ENCODE peak calls at places on chromosomes 2 and 18, in ten cellular contexts. P is GM12878; L is endothelial cell of umbilical vein; K is CD8-positive, alpha-beta T cell; V is mammary epithelial cell; M is K562; F is right cardiac atrium; Y is tibial nerve; C is H9; H is ovary. I is an unnamed sample. For H3K27me3, the result is how much of the 10 kb centered on the place peaks cover.

GRCh38 chr2:8645176-8645831 is 36.6 kb upstream of the ID2 start:
- DNase-seq in P (no peak), L (no peak), K (no peak), V (no peak), M (no peak), F (no peak), Y (no peak), C (no peak), H (no peak), I (no peak)

GRCh38 chr2:48543895-48544294 is 13.9 kb downstream of the STON1 start:
- DNase-seq in P (no peak), L (no peak), K (no peak), V (no peak), M (no peak), F (no peak), Y (no peak), C (no peak), H (no peak), I (no peak)

GRCh38 chr2:217367464-217367863 is 507.6 kb upstream of the TNP1 start:
- DNase-seq in P (no peak), L (no peak), K (no peak), V (peak), M (no peak), F (no peak), Y (no peak), C (no peak), H (no peak), I (no peak)

GRCh38 chr18:9913151-9913525 is 678 bp upstream of the VAPA start:
- DNase-seq in P (no peak), L (no peak), K (no peak), V (no peak), M (no peak), F (no peak), Y (peak), C (no peak), H (no peak), I (no peak)

GRCh38 chr2:151974997-151975396 is 123.8 kb downstream of the CACNB4 start:
- DNase-seq in P (no peak), L (no peak), K (no peak), V (no peak), M (no peak), F (no peak), Y (no peak), C (no peak), H (no peak), I (no peak)

GRCh38 chr2:98013407-98014042 is 17.8 kb upstream of the TMEM131 start:
- DNase-seq in P (no peak), L (no peak), K (no peak), V (peak), M (no peak), F (no peak), Y (no peak), C (no peak), H (no peak), I (no peak)

GRCh38 chr18:59616501-59616900 is 80.7 kb downstream of the CCBE1 start:
- DNase-seq in P (no peak), L (no peak), K (no peak), V (peak), M (no peak), F (no peak), Y (no peak), C (no peak), H (no peak), I (no peak)

GRCh38 chr2:67828066-67828465 is 234.7 kb downstream of the C1D start:
- DNase-seq in P (no peak), L (no peak), K (no peak), V (no peak), M (no peak), F (no peak), Y (no peak), C (no peak), H (no peak), I (no peak)

GRCh38 chr2:133780099-133780996 is 212.1 kb upstream of the NCKAP5 start:
- DNase-seq in P (peak), L (peak), K (no peak), V (peak), M (peak), F (peak), Y (peak), C (peak), H (no peak), I (peak)

GRCh38 chr18:50527636-50528307 is 32.1 kb upstream of the MAPK4 start:
- DNase-seq in P (no peak), L (no peak), K (no peak), V (no peak), M (no peak), F (no peak), Y (no peak), C (no peak), H (no peak), I (no peak)

GRCh38 chr2:44741507-44741906 is 200.0 kb upstream of the SIX3 start:
- DNase-seq in P (no peak), L (no peak), K (no peak), V (peak), M (no peak), F (no peak), Y (no peak), C (no peak), H (no peak), I (no peak)

GRCh38 chr2:180983468-180984388 is 3.3 kb downstream of the UBE2E3 start:
- DNase-seq in P (no peak), L (peak), K (no peak), V (peak), M (peak), F (no peak), Y (no peak), C (no peak), H (no peak), I (no peak)

GRCh38 chr2:168427451-168427850 is 28.6 kb upstream of the CERS6 start:
- DNase-seq in P (no peak), L (no peak), K (no peak), V (no peak), M (no peak), F (no peak), Y (no peak), C (no peak), H (no peak), I (no peak)

GRCh38 chr2:29011650-29012060 is 30.6 kb downstream of the TOGARAM2 start:
- DNase-seq in P (no peak), L (no peak), K (peak), V (no peak), M (no peak), F (peak), Y (peak), C (no peak), H (peak), I (peak)

DNA sequence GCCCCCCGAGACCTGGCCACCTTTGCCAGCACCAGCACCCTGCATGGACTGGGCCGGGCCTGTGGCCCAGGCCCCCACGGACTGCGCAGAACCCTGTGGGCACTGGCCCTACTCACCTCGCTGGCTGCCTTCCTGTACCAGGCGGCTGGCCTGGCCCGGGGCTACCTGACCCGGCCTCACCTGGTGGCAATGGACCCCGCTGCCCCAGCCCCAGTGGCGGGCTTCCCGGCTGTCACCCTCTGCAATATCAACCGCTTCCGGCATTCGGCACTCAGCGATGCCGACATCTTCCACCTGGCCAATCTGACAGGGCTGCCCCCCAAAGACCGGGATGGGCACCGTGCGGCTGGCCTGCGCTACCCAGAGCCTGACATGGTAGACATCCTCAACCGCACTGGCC is 554 bp downstream of the ASIC4 start:
- DNase-seq in P (no peak), L (no peak), K (no peak), V (no peak), M (no peak), F (no peak), Y (no peak), C (no peak), H (no peak), I (no peak)
- H3K27me3 ChIP-seq in P (under half), L (half or more), K (under half), V (under half), M (under half), F (under half), Y (under half), C (under half), H (under half), I (under half)

GRCh38 chr2:127649100-127649611 is 3.2 kb downstream of the GPR17 start:
- DNase-seq in P (no peak), L (no peak), K (no peak), V (no peak), M (no peak), F (peak), Y (no peak), C (no peak), H (no peak), I (peak)
- H3K27ac ChIP-seq in P (no peak), L (no peak), K (no peak), V (no peak), M (no peak), F (peak), Y (peak), C (no peak), H (no peak), I (peak)

GRCh38 chr18:45608400-45608799 is 6.9 kb upstream of the SLC14A2 start:
- DNase-seq in P (no peak), L (no peak), K (no peak), V (no peak), M (no peak), F (peak), Y (no peak), C (no peak), H (no peak), I (no peak)

GRCh38 chr18:45611943-45612342 is 3.3 kb upstream of the SLC14A2 start:
- DNase-seq in P (no peak), L (no peak), K (no peak), V (no peak), M (peak), F (no peak), Y (no peak), C (no peak), H (no peak), I (no peak)

GRCh38 chr18:45602926-45603325 is 12.3 kb upstream of the SLC14A2 start:
- DNase-seq in P (no peak), L (no peak), K (no peak), V (peak), M (no peak), F (no peak), Y (no peak), C (no peak), H (no peak), I (no peak)

DNA sequence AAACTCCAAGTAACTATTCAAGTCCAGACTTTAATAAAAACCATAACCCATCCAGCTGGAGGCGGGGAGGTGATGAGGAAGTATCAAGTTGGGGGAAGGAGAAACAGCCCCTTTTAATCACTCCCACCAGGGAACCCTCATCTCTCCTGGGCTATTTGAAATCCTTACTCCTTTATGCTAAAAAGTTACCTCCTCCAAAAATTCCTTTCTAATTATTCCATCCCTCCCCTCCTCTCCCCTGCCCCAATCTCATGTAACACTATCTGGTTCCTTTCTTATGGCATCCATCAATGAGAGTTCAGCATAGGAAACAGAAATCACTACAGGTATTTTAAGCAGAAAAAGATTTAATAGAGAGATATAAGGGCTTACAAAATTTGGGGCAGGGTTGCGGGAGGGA is 9.3 kb upstream of the SLC14A2 start:
- DNase-seq in P (no peak), L (no peak), K (no peak), V (no peak), M (no peak), F (no peak), Y (no peak), C (no peak), H (no peak), I (no peak)
- H3K27me3 ChIP-seq in P (under half), L (under half), K (under half), V (under half), M (under half), F (under half), Y (under half), C (under half), H (under half), I (under half)

GRCh38 chr18:13513015-13513414 is 213.3 kb downstream of the FAM210A start:
- DNase-seq in P (no peak), L (no peak), K (no peak), V (no peak), M (no peak), F (no peak), Y (no peak), C (no peak), H (no peak), I (no peak)
- H3K27ac ChIP-seq in P (no peak), L (no peak), K (no peak), V (no peak), M (no peak), F (no peak), Y (no peak), C (no peak), H (no peak), I (peak)

DNA sequence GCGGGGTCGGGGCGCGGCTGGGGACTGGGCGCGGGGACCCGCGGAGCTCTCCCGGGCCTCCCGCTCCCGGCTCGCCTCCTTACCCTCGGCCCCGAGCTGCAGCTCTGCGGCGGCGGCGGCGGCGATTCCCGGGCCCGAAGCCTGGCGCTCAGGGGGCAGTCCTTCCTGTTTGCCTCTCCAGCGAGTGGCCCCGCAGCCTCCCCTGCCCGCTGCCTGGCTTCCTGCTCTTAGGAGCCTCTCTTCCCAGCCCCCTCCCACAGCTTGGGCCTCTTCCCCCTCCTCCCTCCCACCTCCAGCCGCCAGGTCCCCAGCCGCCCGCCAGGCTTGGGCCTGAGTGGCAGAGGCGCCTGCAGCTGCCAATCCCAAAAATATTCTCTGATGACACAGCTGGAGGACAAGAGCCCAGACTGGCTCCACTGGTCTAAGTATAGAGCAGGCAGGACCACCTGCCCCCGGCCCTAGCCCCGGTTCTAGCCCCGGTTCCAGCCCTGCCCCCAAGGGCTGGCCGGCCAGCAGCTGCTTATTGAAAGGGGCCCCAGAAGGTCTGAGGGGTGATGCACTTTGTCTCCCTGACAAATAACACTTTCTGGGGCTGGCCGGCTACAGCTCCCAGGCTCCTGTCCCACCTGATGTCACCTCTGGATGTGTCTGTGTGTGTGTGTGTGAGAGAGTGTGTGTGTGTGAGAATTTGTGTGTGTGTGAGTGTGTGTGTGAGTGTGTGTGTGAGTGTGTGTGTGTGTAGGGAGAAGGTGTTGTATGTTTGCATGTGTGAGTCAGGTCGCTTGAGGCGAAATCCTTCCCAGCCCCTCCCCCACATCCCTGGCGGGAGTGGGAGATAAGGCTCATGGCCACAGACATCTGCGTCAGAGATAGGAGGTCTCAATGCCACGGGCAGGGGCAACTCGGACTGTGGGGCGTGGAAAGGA is at the start of gene OBSL1:
- DNase-seq in P (no peak), L (peak), K (no peak), V (peak), M (peak), F (peak), Y (peak), C (peak), H (peak), I (peak)
- H3K27me3 ChIP-seq in P (under half), L (under half), K (under half), V (under half), M (under half), F (under half), Y (under half), C (under half), H (under half), I (under half)

DNA sequence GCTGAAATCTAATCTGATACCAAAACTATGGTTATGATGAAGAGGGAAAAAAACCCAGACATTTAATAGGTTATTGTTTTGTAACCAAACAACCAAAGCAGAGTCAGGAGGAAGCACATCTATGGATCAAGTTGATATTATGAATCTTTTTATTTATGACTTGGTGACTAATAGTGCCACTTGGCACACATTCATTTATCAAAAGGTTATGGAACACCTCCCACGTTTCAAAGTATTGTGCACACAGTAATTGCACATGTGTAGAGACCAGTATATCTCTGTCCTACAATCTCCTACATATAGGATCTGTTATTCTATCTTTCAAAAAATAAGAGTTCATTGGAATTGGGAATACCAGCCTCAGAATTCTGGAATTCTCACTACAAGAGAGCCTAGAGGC is 93.0 kb downstream of the DPP4 start:
- DNase-seq in P (no peak), L (no peak), K (no peak), V (peak), M (no peak), F (no peak), Y (no peak), C (no peak), H (no peak), I (no peak)
- H3K27ac ChIP-seq in P (no peak), L (no peak), K (no peak), V (no peak), M (no peak), F (no peak), Y (no peak), C (no peak), H (no peak), I (no peak)